ENCODE peak calls at places on chromosomes 4 and X, in seven cellular contexts. One of them, this sample, is unnamed.

GRCh38 chr4:84496356-84497219 is 2.5 kb downstream of the NKX6-1 start:
- DNase-seq in choroid plexus epithelial cell: no peak
- DNase-seq in astrocyte of the spinal cord: peak; percentile 38
- DNase-seq in fibroblast of mammary gland: no peak
- DNase-seq in RWPE1: no peak
- DNase-seq in CD14-positive monocyte: no peak
- DNase-seq in fibroblast of pulmonary artery: peak; percentile 23
- DNase-seq in this sample: no peak

GRCh38 chrX:128739539-128739938 is 687.3 kb upstream of the ACTRT1 start:
- DNase-seq in choroid plexus epithelial cell: no peak
- DNase-seq in CD14-positive monocyte: no peak
- DNase-seq in fibroblast of pulmonary artery: no peak
- DNase-seq in fibroblast of mammary gland: no peak
- DNase-seq in astrocyte of the spinal cord: no peak
- DNase-seq in RWPE1: no peak
- DNase-seq in this sample: no peak

GRCh38 chr4:105061720-105062119 is 85.0 kb upstream of the TET2 start:
- DNase-seq in fibroblast of mammary gland: no peak
- DNase-seq in RWPE1: no peak
- DNase-seq in astrocyte of the spinal cord: peak; percentile 10
- DNase-seq in CD14-positive monocyte: no peak
- DNase-seq in fibroblast of pulmonary artery: no peak
- DNase-seq in choroid plexus epithelial cell: peak; percentile 0
- DNase-seq in this sample: no peak

GRCh38 chr4:23855912-23856605 is 33.8 kb downstream of the PPARGC1A start:
- DNase-seq in fibroblast of mammary gland: peak; percentile 43
- DNase-seq in RWPE1: no peak
- DNase-seq in astrocyte of the spinal cord: peak; percentile 80
- DNase-seq in CD14-positive monocyte: no peak
- DNase-seq in choroid plexus epithelial cell: peak; percentile 25
- DNase-seq in fibroblast of pulmonary artery: no peak
- DNase-seq in this sample: no peak

GRCh38 chr4:99624141-99624719 is 33.4 kb downstream of the C4orf54 start:
- DNase-seq in astrocyte of the spinal cord: no peak
- DNase-seq in fibroblast of mammary gland: peak; percentile 4
- DNase-seq in choroid plexus epithelial cell: no peak
- DNase-seq in CD14-positive monocyte: no peak
- DNase-seq in fibroblast of pulmonary artery: no peak
- DNase-seq in RWPE1: no peak
- DNase-seq in this sample: no peak

GRCh38 chr4:139743027-139743426 is 77.4 kb downstream of the MGST2 start:
- DNase-seq in CD14-positive monocyte: no peak
- DNase-seq in fibroblast of mammary gland: no peak
- DNase-seq in choroid plexus epithelial cell: no peak
- DNase-seq in fibroblast of pulmonary artery: no peak
- DNase-seq in astrocyte of the spinal cord: no peak
- DNase-seq in RWPE1: no peak
- DNase-seq in this sample: no peak

GRCh38 chr4:180665994-180666818 is 1577.0 kb upstream of the TENM3 start:
- DNase-seq in RWPE1: peak; percentile 26
- DNase-seq in fibroblast of mammary gland: peak; percentile 68
- DNase-seq in choroid plexus epithelial cell: peak; percentile 72
- DNase-seq in astrocyte of the spinal cord: peak; percentile 55
- DNase-seq in CD14-positive monocyte: no peak
- DNase-seq in fibroblast of pulmonary artery: peak; percentile 50
- DNase-seq in this sample: no peak

GRCh38 chrX:107659768-107660167 is 31.5 kb downstream of the PRPS1 start:
- DNase-seq in RWPE1: peak; percentile 3
- DNase-seq in choroid plexus epithelial cell: peak; percentile 78
- DNase-seq in CD14-positive monocyte: no peak
- DNase-seq in fibroblast of mammary gland: peak; percentile 73
- DNase-seq in astrocyte of the spinal cord: peak; percentile 62
- DNase-seq in fibroblast of pulmonary artery: peak; percentile 76
- DNase-seq in this sample: no peak

GRCh38 chr4:137266511-137266910 is 265.8 kb downstream of the PCDH18 start:
- DNase-seq in choroid plexus epithelial cell: no peak
- DNase-seq in fibroblast of pulmonary artery: no peak
- DNase-seq in CD14-positive monocyte: no peak
- DNase-seq in astrocyte of the spinal cord: peak; percentile 5
- DNase-seq in fibroblast of mammary gland: peak; percentile 21
- DNase-seq in RWPE1: no peak
- DNase-seq in this sample: no peak

GRCh38 chr4:82275431-82276423 is 98.1 kb downstream of the HNRNPD start:
- DNase-seq in RWPE1: no peak
- DNase-seq in CD14-positive monocyte: no peak
- DNase-seq in fibroblast of pulmonary artery: no peak
- DNase-seq in choroid plexus epithelial cell: no peak
- DNase-seq in fibroblast of mammary gland: no peak
- DNase-seq in astrocyte of the spinal cord: no peak
- DNase-seq in this sample: no peak
- TF ChIP-seq CTCF in RWPE1: no peak
- TF ChIP-seq CTCF in CD14-positive monocyte: no peak
- TF ChIP-seq CTCF in fibroblast of pulmonary artery: no peak
- TF ChIP-seq CTCF in choroid plexus epithelial cell: no peak
- TF ChIP-seq CTCF in fibroblast of mammary gland: no peak
- TF ChIP-seq CTCF in astrocyte of the spinal cord: no peak
- TF ChIP-seq CTCF in this sample: no peak

DNA sequence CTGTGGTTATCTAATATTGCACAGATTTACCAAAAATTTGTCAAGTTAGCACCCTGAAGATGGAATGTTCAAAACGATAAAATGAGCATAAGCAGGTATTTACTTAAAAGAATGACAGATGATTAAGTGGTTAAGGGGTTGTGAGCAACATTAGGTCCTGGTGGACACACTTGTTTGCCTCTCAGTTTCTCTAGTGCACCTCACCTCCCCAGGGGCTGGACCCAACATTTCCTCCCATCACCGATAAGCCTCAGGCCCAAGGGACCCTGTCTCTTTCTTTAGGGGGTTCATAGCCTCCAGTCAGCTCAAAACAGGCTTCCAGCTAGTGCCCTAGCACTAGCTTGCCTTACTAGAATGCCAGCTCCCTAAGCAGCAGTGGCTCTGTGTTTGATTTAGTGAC is 88.0 kb downstream of the ATP11C start:
- DNase-seq in fibroblast of pulmonary artery: no peak
- DNase-seq in fibroblast of mammary gland: no peak
- DNase-seq in choroid plexus epithelial cell: no peak
- DNase-seq in astrocyte of the spinal cord: no peak
- DNase-seq in CD14-positive monocyte: no peak
- DNase-seq in RWPE1: no peak
- DNase-seq in this sample: no peak
- TF ChIP-seq CTCF in fibroblast of pulmonary artery: no peak
- TF ChIP-seq CTCF in fibroblast of mammary gland: no peak
- TF ChIP-seq CTCF in choroid plexus epithelial cell: no peak
- TF ChIP-seq CTCF in astrocyte of the spinal cord: no peak
- TF ChIP-seq CTCF in CD14-positive monocyte: no peak
- TF ChIP-seq CTCF in RWPE1: no peak
- TF ChIP-seq CTCF in this sample: no peak

GRCh38 chr4:158496030-158496741 is 25.5 kb upstream of the RXFP1 start:
- DNase-seq in fibroblast of mammary gland: no peak
- DNase-seq in choroid plexus epithelial cell: peak; percentile 39
- DNase-seq in fibroblast of pulmonary artery: peak; percentile 28
- DNase-seq in astrocyte of the spinal cord: no peak
- DNase-seq in CD14-positive monocyte: no peak
- DNase-seq in RWPE1: peak; percentile 3
- DNase-seq in this sample: no peak
- TF ChIP-seq CTCF in fibroblast of mammary gland: peak; percentile 57
- TF ChIP-seq CTCF in choroid plexus epithelial cell: peak; percentile 71
- TF ChIP-seq CTCF in fibroblast of pulmonary artery: peak; percentile 64
- TF ChIP-seq CTCF in astrocyte of the spinal cord: peak; percentile 55
- TF ChIP-seq CTCF in CD14-positive monocyte: peak; percentile 92
- TF ChIP-seq CTCF in RWPE1: peak; percentile 9
- TF ChIP-seq CTCF in this sample: no peak

GRCh38 chrX:88135735-88136134 is 611.3 kb upstream of the CPXCR1 start:
- DNase-seq in CD14-positive monocyte: no peak
- DNase-seq in fibroblast of pulmonary artery: peak; percentile 1
- DNase-seq in RWPE1: peak; percentile 1
- DNase-seq in astrocyte of the spinal cord: no peak
- DNase-seq in choroid plexus epithelial cell: peak; percentile 1
- DNase-seq in fibroblast of mammary gland: peak; percentile 1
- DNase-seq in this sample: no peak
- TF ChIP-seq CTCF in CD14-positive monocyte: no peak
- TF ChIP-seq CTCF in fibroblast of pulmonary artery: no peak
- TF ChIP-seq CTCF in RWPE1: peak; percentile 12
- TF ChIP-seq CTCF in astrocyte of the spinal cord: no peak
- TF ChIP-seq CTCF in choroid plexus epithelial cell: no peak
- TF ChIP-seq CTCF in fibroblast of mammary gland: peak; percentile 10
- TF ChIP-seq CTCF in this sample: no peak

GRCh38 chr4:6574747-6575502 is at the start of gene MAN2B2:
- DNase-seq in CD14-positive monocyte: peak; percentile 69
- DNase-seq in astrocyte of the spinal cord: peak; percentile 63
- DNase-seq in fibroblast of mammary gland: peak; percentile 42
- DNase-seq in fibroblast of pulmonary artery: peak; percentile 72
- DNase-seq in choroid plexus epithelial cell: peak; percentile 69
- DNase-seq in RWPE1: peak; percentile 86
- DNase-seq in this sample: peak; percentile 80

GRCh38 chr4:6576512-6576911 is 1.5 kb downstream of the MAN2B2 start:
- DNase-seq in fibroblast of mammary gland: no peak
- DNase-seq in astrocyte of the spinal cord: no peak
- DNase-seq in fibroblast of pulmonary artery: no peak
- DNase-seq in RWPE1: no peak
- DNase-seq in choroid plexus epithelial cell: no peak
- DNase-seq in CD14-positive monocyte: no peak
- DNase-seq in this sample: no peak

GRCh38 chr4:6575503-6576240 is 683 bp downstream of the MAN2B2 start:
- DNase-seq in fibroblast of mammary gland: no peak
- DNase-seq in CD14-positive monocyte: no peak
- DNase-seq in fibroblast of pulmonary artery: no peak
- DNase-seq in RWPE1: no peak
- DNase-seq in astrocyte of the spinal cord: no peak
- DNase-seq in choroid plexus epithelial cell: no peak
- DNase-seq in this sample: no peak

GRCh38 chr4:6573551-6573950 is 1.4 kb upstream of the MAN2B2 start:
- DNase-seq in choroid plexus epithelial cell: no peak
- DNase-seq in RWPE1: no peak
- DNase-seq in CD14-positive monocyte: no peak
- DNase-seq in fibroblast of pulmonary artery: no peak
- DNase-seq in fibroblast of mammary gland: no peak
- DNase-seq in astrocyte of the spinal cord: no peak
- DNase-seq in this sample: no peak

DNA sequence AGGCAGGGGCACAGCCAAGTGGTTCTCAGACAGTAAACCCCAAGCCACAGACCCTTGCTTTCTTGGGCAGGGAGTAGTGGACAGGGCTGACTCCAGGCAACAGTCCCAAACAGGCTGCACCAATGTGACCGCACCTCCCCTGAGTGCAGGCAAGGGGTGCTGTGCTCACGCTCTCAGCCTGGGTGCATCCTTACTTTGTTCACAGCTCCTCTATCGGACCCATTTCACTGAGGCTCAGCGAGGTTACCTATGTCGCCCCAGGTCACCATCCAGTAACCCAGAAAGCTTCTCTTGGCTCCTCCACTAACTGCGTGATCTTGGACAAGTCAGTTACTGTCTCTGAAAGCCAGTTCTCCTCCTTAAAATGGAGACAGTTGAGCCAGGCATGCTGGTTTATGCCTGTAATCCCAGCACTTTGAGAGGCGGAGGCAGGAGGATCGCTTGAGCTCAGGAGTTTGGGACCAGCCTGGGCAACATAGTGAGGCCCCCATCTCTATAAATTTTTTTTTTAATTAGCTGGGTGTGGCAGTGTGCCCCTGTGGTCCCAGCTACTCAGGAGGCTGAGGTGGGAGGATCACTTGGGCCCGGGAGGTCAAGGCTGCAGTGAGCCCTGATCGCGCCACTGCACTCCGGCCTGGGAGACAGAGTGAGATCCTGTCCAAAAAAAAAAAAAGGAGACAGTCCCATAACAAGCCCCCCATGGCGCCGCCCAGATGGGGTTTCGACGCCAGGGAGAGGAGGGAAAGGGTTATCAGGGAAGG is 823 bp upstream of the MAN2B2 start:
- DNase-seq in CD14-positive monocyte: no peak
- DNase-seq in choroid plexus epithelial cell: no peak
- DNase-seq in astrocyte of the spinal cord: no peak
- DNase-seq in fibroblast of pulmonary artery: no peak
- DNase-seq in RWPE1: no peak
- DNase-seq in fibroblast of mammary gland: no peak
- DNase-seq in this sample: no peak
- TF ChIP-seq CTCF in CD14-positive monocyte: no peak
- TF ChIP-seq CTCF in choroid plexus epithelial cell: peak; percentile 29
- TF ChIP-seq CTCF in astrocyte of the spinal cord: no peak
- TF ChIP-seq CTCF in fibroblast of pulmonary artery: no peak
- TF ChIP-seq CTCF in RWPE1: no peak
- TF ChIP-seq CTCF in fibroblast of mammary gland: no peak
- TF ChIP-seq CTCF in this sample: no peak

DNA sequence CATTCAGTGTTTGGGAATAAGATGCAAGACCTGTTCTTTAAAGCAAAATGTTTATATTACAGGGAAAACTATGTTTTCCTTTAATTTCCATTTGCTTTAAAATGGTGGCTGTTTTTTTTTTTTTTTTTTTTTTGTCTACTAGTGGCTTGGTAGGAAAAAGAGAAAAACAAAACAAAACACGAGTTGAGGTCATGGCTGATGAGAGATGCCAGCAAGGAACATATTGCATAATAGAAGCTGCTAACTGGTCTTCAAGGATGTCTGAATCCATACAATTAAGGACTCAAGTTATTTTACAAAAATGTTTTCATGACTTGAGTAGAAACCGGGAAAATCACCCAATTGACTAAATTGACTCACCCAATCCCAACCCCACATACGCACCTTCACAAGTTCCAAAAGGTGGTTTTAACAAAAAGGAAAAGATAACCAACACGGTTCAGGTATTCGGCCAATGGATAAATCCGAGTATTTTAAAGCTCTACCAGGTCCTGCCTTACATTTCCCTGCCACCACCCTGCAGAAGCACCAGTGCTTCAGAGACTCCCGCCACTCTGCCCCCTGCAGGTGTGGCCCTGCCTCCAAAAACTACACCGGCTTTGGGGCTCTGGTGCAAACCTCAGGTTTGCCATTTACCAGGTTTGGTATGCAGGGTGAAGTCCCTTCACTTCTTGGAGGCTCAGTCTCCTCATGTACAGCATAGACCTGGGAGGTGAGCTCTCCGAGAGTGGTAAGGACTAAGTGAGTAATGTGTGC is 27.1 kb downstream of the PIR start:
- DNase-seq in fibroblast of pulmonary artery: peak; percentile 56
- DNase-seq in fibroblast of mammary gland: peak; percentile 70
- DNase-seq in CD14-positive monocyte: no peak
- DNase-seq in RWPE1: no peak
- DNase-seq in choroid plexus epithelial cell: peak; percentile 48
- DNase-seq in astrocyte of the spinal cord: no peak
- DNase-seq in this sample: no peak
- TF ChIP-seq CTCF in fibroblast of pulmonary artery: no peak
- TF ChIP-seq CTCF in fibroblast of mammary gland: no peak
- TF ChIP-seq CTCF in CD14-positive monocyte: no peak
- TF ChIP-seq CTCF in RWPE1: no peak
- TF ChIP-seq CTCF in choroid plexus epithelial cell: peak; percentile 30
- TF ChIP-seq CTCF in astrocyte of the spinal cord: no peak
- TF ChIP-seq CTCF in this sample: no peak

This sample was measured in CD8-positive, alpha-beta T cell.